ENCODE peak calls at places on chromosomes 4 and X, in five cellular contexts. F is CD8-positive, alpha-beta memory T cell; Y is naive thymus-derived CD4-positive, alpha-beta T cell; L is aorta; J is CD4-positive, CD25-positive, alpha-beta regulatory T cell. D is an unnamed sample.

GRCh38 chrX:84469226-84469625 is 33.0 kb downstream of the HDX start:
- DNase-seq in F (no peak), Y (no peak), L (no peak), J (no peak), D (no peak)

GRCh38 chr4:8523175-8523574 is 57.0 kb upstream of the GPR78 start:
- DNase-seq in F (no peak), Y (no peak), L (no peak), J (no peak), D (no peak)

GRCh38 chrX:110966839-110967238 is 129.2 kb upstream of the PAK3 start:
- DNase-seq in F (no peak), Y (no peak), L (no peak), J (no peak), D (no peak)

GRCh38 chrX:119734897-119735339 is 23.5 kb upstream of the SOWAHD start:
- DNase-seq in F (no peak), Y (no peak), L (peak), J (no peak), D (no peak)

GRCh38 chrX:19862634-19863236 is 24.7 kb downstream of the SH3KBP1 start:
- DNase-seq in F (no peak), Y (no peak), L (no peak), J (no peak), D (no peak)

GRCh38 chr4:167339781-167340180 is 105.5 kb upstream of the SPOCK3 start:
- DNase-seq in F (no peak), Y (no peak), L (no peak), J (no peak), D (no peak)

GRCh38 chr4:8506373-8507250 is 66.0 kb downstream of the TRMT44 start:
- DNase-seq in F (no peak), Y (no peak), L (no peak), J (no peak), D (no peak)

GRCh38 chr4:19298998-19299397 is 952.7 kb upstream of the SLIT2 start:
- DNase-seq in F (no peak), Y (no peak), L (no peak), J (no peak), D (no peak)

GRCh38 chr4:119832731-119833233 is 204.2 kb upstream of the PDE5A start:
- DNase-seq in F (no peak), Y (no peak), L (no peak), J (no peak), D (no peak)

GRCh38 chr4:96097040-96097607 is 257.2 kb downstream of the PDHA2 start:
- DNase-seq in F (no peak), Y (no peak), L (no peak), J (no peak), D (no peak)

GRCh38 chr4:88792821-88793220 is 95.2 kb upstream of the NAP1L5 start:
- DNase-seq in F (no peak), Y (no peak), L (no peak), J (no peak), D (no peak)

GRCh38 chr4:3522651-3523050 is 9.6 kb downstream of the LRPAP1 start:
- DNase-seq in F (no peak), Y (no peak), L (peak), J (no peak), D (no peak)

GRCh38 chrX:16526003-16526402 is 124.0 kb upstream of the S100G start:
- DNase-seq in F (no peak), Y (no peak), L (no peak), J (no peak), D (no peak)

GRCh38 chrX:154051210-154051810 is 31.6 kb upstream of the IRAK1 start:
- DNase-seq in F (peak), Y (peak), L (no peak), J (peak), D (peak)

GRCh38 chr4:98027827-98028226 is 115.4 kb downstream of the STPG2 start:
- DNase-seq in F (no peak), Y (no peak), L (no peak), J (no peak), D (no peak)

GRCh38 chrX:24493740-24494543 is 28.9 kb downstream of the PDK3 start:
- DNase-seq in F (no peak), Y (no peak), L (no peak), J (no peak), D (no peak)

GRCh38 chr4:929096-929765 is 2.9 kb downstream of the GAK start:
- DNase-seq in F (no peak), Y (no peak), L (peak), J (no peak), D (no peak)

GRCh38 chr4:145281224-145281623 is 100.8 kb upstream of the OTUD4 start:
- DNase-seq in F (no peak), Y (no peak), L (no peak), J (no peak), D (no peak)

GRCh38 chr4:165203541-165204461 is 3.6 kb upstream of the KLHL2 start:
- DNase-seq in F (no peak), Y (no peak), L (no peak), J (no peak), D (no peak)

GRCh38 chr4:115028682-115029385 is 84.6 kb downstream of the NDST4 start:
- DNase-seq in F (no peak), Y (no peak), L (no peak), J (no peak), D (no peak)

GRCh38 chr4:106587558-106587957 is 219.0 kb upstream of the GIMD1 start:
- DNase-seq in F (no peak), Y (no peak), L (no peak), J (no peak), D (no peak)

GRCh38 chr4:94757192-94758140 is at the start of gene BMPR1B:
- DNase-seq in F (no peak), Y (no peak), L (peak), J (no peak), D (no peak)

GRCh38 chr4:89161841-89162240 is 50.5 kb downstream of the TIGD2 start:
- DNase-seq in F (no peak), Y (no peak), L (no peak), J (no peak), D (no peak)

GRCh38 chr4:188714907-188715306 is 575.7 kb downstream of the TRIML1 start:
- DNase-seq in F (no peak), Y (no peak), L (no peak), J (no peak), D (no peak)

GRCh38 chrX:46036508-46036907 is 508.7 kb downstream of the ZNF674 start:
- DNase-seq in F (no peak), Y (no peak), L (no peak), J (no peak), D (no peak)

GRCh38 chr4:42397635-42398447 is 553 bp downstream of the SHISA3 start:
- DNase-seq in F (no peak), Y (peak), L (no peak), J (peak), D (peak)

GRCh38 chrX:35380808-35381700 is 417.1 kb upstream of the MAGEB16 start:
- DNase-seq in F (no peak), Y (no peak), L (no peak), J (no peak), D (peak)

GRCh38 chr4:38904090-38904666 is 36.6 kb downstream of the FAM114A1 start:
- DNase-seq in F (no peak), Y (no peak), L (no peak), J (no peak), D (no peak)

GRCh38 chr4:25180524-25181131 is 20.4 kb upstream of the SEPSECS start:
- DNase-seq in F (peak), Y (no peak), L (no peak), J (peak), D (peak)

GRCh38 chr4:7361256-7361655 is 73.5 kb downstream of the PSAPL1 start:
- DNase-seq in F (no peak), Y (no peak), L (peak), J (no peak), D (no peak)
- H3K27ac ChIP-seq in F (no peak), Y (no peak), L (no peak), J (no peak), D (no peak)

GRCh38 chr4:2365054-2365912 is 53.2 kb downstream of the ZFYVE28 start:
- DNase-seq in F (no peak), Y (no peak), L (peak), J (peak), D (no peak)

GRCh38 chr4:2363951-2364653 is 54.3 kb downstream of the ZFYVE28 start:
- DNase-seq in F (no peak), Y (no peak), L (peak), J (no peak), D (no peak)

GRCh38 chr4:2366252-2367192 is 51.9 kb downstream of the ZFYVE28 start:
- DNase-seq in F (no peak), Y (no peak), L (peak), J (no peak), D (no peak)

GRCh38 chr4:2364654-2365053 is 53.8 kb downstream of the ZFYVE28 start:
- DNase-seq in F (peak), Y (peak), L (peak), J (peak), D (no peak)

DNA sequence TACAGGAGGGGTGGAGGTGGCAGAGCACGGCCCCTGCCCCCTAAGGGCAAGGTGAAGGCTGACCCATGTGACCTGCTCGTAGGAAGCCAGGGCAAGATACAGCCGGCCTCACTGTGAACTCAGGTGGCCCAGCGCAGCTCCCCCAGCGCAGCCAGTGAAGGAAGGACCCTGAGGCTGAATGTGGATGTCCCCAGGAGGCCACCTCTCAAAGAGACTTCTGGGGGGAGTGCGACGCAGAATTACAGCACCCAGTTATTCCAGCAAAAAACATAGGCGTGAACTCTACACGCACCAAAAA is 52.6 kb downstream of the ZFYVE28 start:
- DNase-seq in F (no peak), Y (no peak), L (peak), J (no peak), D (no peak)
- H3K27ac ChIP-seq in F (no peak), Y (peak), L (no peak), J (no peak), D (no peak)

DNA sequence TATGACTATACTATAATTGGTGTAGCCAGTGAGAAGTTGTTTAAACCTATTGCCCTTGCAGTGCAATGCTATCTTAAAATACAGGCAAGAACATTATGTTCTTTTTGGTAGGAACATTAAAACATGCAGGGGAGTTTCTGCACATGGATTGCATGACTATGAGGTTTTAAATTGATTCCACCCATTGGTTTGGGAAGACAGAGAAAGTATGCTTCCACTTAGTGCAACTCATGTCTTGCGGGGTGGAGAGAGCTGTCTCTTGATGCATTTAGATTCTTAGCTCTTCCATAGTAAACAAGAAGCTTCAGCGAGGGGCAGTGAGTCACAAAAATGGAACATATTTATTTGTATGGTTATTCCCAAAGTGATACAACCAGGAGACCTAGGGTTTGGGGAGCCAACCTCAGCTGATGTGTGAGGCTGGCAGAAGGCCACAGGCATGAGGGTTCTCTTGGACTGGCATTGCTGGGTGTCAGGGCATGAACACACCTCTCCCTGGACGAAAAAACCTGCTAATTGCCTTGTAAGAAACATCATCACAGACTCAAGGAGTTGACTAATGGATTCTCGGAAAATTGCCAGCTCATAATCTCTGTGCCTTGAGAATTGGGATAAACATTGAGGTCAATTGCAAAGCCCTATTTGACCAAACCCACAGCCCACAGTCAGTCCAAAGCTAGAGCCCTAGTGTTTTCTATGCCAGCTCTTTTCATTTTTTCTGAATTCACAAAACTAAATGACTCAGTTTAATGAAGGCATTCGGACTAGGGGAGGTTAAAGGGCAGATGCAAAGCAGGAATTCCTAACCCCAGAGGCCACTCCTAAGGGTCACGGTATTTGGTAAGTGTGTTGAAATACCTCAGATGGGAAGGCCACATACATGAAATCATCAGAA is 39.3 kb upstream of the RASL11B start:
- DNase-seq in F (no peak), Y (no peak), L (no peak), J (no peak), D (no peak)
- H3K27ac ChIP-seq in F (no peak), Y (no peak), L (no peak), J (no peak), D (no peak)

GRCh38 chr4:100848865-100849264 is 331.0 kb upstream of the EMCN start:
- DNase-seq in F (peak), Y (no peak), L (no peak), J (no peak), D (no peak)

GRCh38 chr4:100849319-100849718 is 331.5 kb upstream of the EMCN start:
- DNase-seq in F (no peak), Y (no peak), L (no peak), J (no peak), D (no peak)

GRCh38 chr4:100852326-100852725 is 334.5 kb upstream of the EMCN start:
- DNase-seq in F (no peak), Y (no peak), L (no peak), J (no peak), D (no peak)
- H3K27ac ChIP-seq in F (no peak), Y (no peak), L (no peak), J (no peak), D (no peak)

GRCh38 chr4:76458829-76459228 is 23.8 kb downstream of the SHROOM3 start:
- DNase-seq in F (no peak), Y (no peak), L (no peak), J (no peak), D (no peak)

GRCh38 chr4:76458297-76458696 is 23.3 kb downstream of the SHROOM3 start:
- DNase-seq in F (no peak), Y (no peak), L (no peak), J (no peak), D (no peak)

GRCh38 chr4:76453232-76453631 is 18.2 kb downstream of the SHROOM3 start:
- DNase-seq in F (no peak), Y (no peak), L (no peak), J (no peak), D (no peak)

GRCh38 chr4:76459291-76459723 is 24.3 kb downstream of the SHROOM3 start:
- DNase-seq in F (no peak), Y (no peak), L (no peak), J (no peak), D (no peak)

DNA sequence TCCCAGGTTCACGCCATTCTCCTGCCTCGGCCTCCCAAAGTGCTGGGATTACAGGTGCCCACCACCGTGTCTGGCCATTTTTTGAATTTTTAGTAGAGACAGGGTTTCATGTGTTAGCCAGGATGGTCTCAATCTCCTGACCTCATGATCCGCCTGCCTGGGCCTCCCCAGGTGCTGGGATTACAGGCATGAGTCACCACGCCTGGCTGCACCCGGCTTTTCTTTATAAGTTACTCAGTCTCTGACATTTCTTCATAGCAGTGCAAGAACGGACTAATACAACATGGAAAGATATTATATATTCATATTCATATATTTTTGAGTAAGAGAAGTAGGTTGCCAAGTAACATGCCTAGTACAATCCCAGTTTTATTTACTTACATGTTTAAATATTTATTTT is 22.9 kb downstream of the SHROOM3 start:
- DNase-seq in F (no peak), Y (no peak), L (no peak), J (no peak), D (no peak)
- H3K27ac ChIP-seq in F (no peak), Y (no peak), L (no peak), J (no peak), D (no peak)

DNA sequence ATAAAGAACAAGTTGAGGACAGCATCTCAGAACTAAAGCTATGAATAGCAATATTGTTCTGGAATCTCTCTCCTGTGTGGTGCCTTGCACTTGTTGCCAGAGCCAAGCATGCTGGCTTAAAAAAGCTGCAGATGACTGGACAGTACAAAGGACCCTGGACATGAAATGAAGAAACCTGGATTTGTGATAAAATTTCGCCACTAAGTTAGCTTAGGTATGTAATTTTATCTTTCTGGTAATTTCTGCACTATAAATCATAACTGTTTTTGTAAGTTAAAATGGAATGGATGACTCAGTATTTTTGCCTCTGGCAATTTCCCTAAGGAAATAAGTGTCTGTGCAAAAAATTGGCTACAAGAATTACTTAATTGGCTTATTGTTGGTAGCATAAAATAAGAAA is 317.2 kb downstream of the CAMK2D start:
- DNase-seq in F (no peak), Y (no peak), L (no peak), J (no peak), D (no peak)
- H3K27ac ChIP-seq in F (no peak), Y (no peak), L (peak), J (no peak), D (no peak)

GRCh38 chr4:66972087-66972486 is 573.2 kb downstream of the CENPC start:
- DNase-seq in F (no peak), Y (no peak), L (no peak), J (no peak), D (no peak)

GRCh38 chr4:66974665-66975064 is 570.6 kb downstream of the CENPC start:
- DNase-seq in F (no peak), Y (no peak), L (no peak), J (no peak), D (no peak)
- H3K27ac ChIP-seq in F (no peak), Y (no peak), L (no peak), J (no peak), D (no peak)